ENCODE peak calls at places on chromosomes 6 and 20, in six cellular contexts. J is ovary, H is tibial artery, I is breast epithelium, D is cardiac muscle cell, F is left ventricle myocardium inferior. T is an unnamed sample. For H3K9me3, the result is how much of the 10 kb centered on the place peaks cover.

GRCh38 chr6:60679175-60679574 is 1606.8 kb downstream of the KHDRBS2 start:
- DNase-seq in I (no peak), F (no peak), H (no peak), J (no peak), D (no peak), T (no peak)

GRCh38 chr6:157442296-157442695 is 61.3 kb downstream of the ZDHHC14 start:
- DNase-seq in H (no peak), J (no peak), D (peak), I (no peak), F (no peak), T (no peak)

GRCh38 chr6:123030292-123030691 is 34.3 kb downstream of the CLVS2 start:
- DNase-seq in H (no peak), J (no peak), D (no peak), I (no peak), F (no peak), T (no peak)

GRCh38 chr6:18327621-18328548 is 59.3 kb upstream of the RNF144B start:
- DNase-seq in F (no peak), J (no peak), I (no peak), H (peak), D (peak), T (peak)

GRCh38 chr20:49846206-49846807 is 33.7 kb downstream of the SLC9A8 start:
- DNase-seq in J (peak), H (no peak), I (no peak), F (no peak), D (peak), T (no peak)

GRCh38 chr6:7172605-7173185 is 64.9 kb downstream of the RREB1 start:
- DNase-seq in I (no peak), F (no peak), D (peak), H (no peak), J (no peak), T (no peak)

GRCh38 chr6:111922454-111923297 is 49.4 kb upstream of the FYN start:
- DNase-seq in I (no peak), F (no peak), J (no peak), H (no peak), D (peak), T (no peak)

GRCh38 chr6:7706269-7706668 is 19.6 kb upstream of the BMP6 start:
- DNase-seq in J (no peak), D (no peak), F (no peak), I (no peak), H (no peak), T (no peak)

GRCh38 chr6:21451546-21452013 is 142.0 kb upstream of the SOX4 start:
- DNase-seq in F (no peak), D (no peak), H (no peak), J (no peak), I (no peak), T (no peak)

GRCh38 chr6:30037182-30037788 is 23.8 kb upstream of the POLR1H start:
- DNase-seq in H (no peak), F (no peak), J (no peak), I (no peak), D (peak), T (no peak)

GRCh38 chr6:53321701-53322100 is 27.0 kb downstream of the ELOVL5 start:
- DNase-seq in I (no peak), F (no peak), J (no peak), D (no peak), H (no peak), T (no peak)

GRCh38 chr6:33713786-33714185 is 2.3 kb upstream of the UQCC2 start:
- DNase-seq in I (no peak), J (no peak), F (no peak), D (no peak), H (no peak), T (no peak)

GRCh38 chr6:151452750-151453427 is 963 bp upstream of the RMND1 start:
- DNase-seq in J (peak), D (peak), I (peak), H (peak), F (peak), T (no peak)

GRCh38 chr20:2794866-2795447 is 5.5 kb downstream of the CPXM1 start:
- DNase-seq in J (no peak), I (no peak), D (no peak), F (no peak), H (no peak), T (no peak)

GRCh38 chr6:73372516-73372915 is 2.8 kb upstream of the OOEP start:
- DNase-seq in J (no peak), D (no peak), H (no peak), F (no peak), I (no peak), T (no peak)

GRCh38 chr20:63361507-63362425 is 617 bp upstream of the CHRNA4 start:
- DNase-seq in F (no peak), H (no peak), I (no peak), D (no peak), J (no peak), T (peak)

GRCh38 chr20:31767805-31768204 is 28.7 kb downstream of the TPX2 start:
- DNase-seq in F (no peak), D (no peak), J (no peak), I (no peak), H (no peak), T (no peak)

GRCh38 chr20:31770243-31770642 is 31.2 kb downstream of the TPX2 start:
- DNase-seq in I (no peak), J (no peak), D (no peak), H (no peak), F (no peak), T (no peak)

GRCh38 chr20:31774408-31774807 is 35.3 kb downstream of the TPX2 start:
- DNase-seq in F (no peak), J (no peak), H (no peak), I (no peak), D (no peak), T (no peak)

GRCh38 chr20:31764641-31765305 is 25.7 kb downstream of the TPX2 start:
- DNase-seq in D (peak), H (no peak), F (no peak), J (no peak), I (no peak), T (no peak)

GRCh38 chr20:31769681-31770080 is 30.6 kb downstream of the TPX2 start:
- DNase-seq in H (no peak), I (no peak), J (no peak), D (no peak), F (no peak), T (no peak)
- H3K4me3 ChIP-seq in H (no peak), I (no peak), J (no peak), D (no peak), F (no peak), T (no peak)

GRCh38 chr20:11255860-11256259 is 582.1 kb upstream of the JAG1 start:
- DNase-seq in I (no peak), F (no peak), H (no peak), J (no peak), D (no peak), T (no peak)
- H3K9me3 ChIP-seq in I (under half), F (under half), H (under half), J (under half), D (under half), T (under half)

GRCh38 chr6:28225056-28225834 is at the start of gene ZSCAN9:
- DNase-seq in H (peak), J (peak), I (peak), F (peak), D (peak), T (peak)

GRCh38 chr6:28224131-28225055 is 682 bp upstream of the ZSCAN9 start:
- DNase-seq in J (no peak), H (no peak), I (no peak), F (no peak), D (no peak), T (no peak)

GRCh38 chr6:28226460-28226859 is 1.4 kb downstream of the ZSCAN9 start:
- DNase-seq in D (no peak), J (no peak), I (no peak), H (no peak), F (no peak), T (no peak)
- TF ChIP-seq CTCF in D (no peak), J (no peak), I (no peak), H (no peak), F (no peak), T (no peak)

GRCh38 chr6:117906905-117907599 is at the start of gene SLC35F1:
- DNase-seq in F (peak), D (peak), I (no peak), H (no peak), J (peak), T (no peak)
- H3K4me3 ChIP-seq in F (peak), D (peak), I (peak), H (peak), J (peak), T (peak)

GRCh38 chr6:160309718-160310117 is 38.5 kb upstream of the SLC22A3 start:
- DNase-seq in F (no peak), D (no peak), H (no peak), J (no peak), I (no peak), T (no peak)
- H3K9me3 ChIP-seq in F (half or more), D (under half), H (under half), J (under half), I (under half), T (half or more)

T was measured in spleen.